ENCODE peak calls at places on chromosomes 2 and 18, in nine cellular contexts. One of them, this sample, is unnamed.

GRCh38 chr2:227407601-227408089 is 19.9 kb upstream of the SCYGR1 start:
- DNase-seq in transverse colon: peak
- DNase-seq in AG04449: no peak
- DNase-seq in AG04450: no peak
- DNase-seq in HCT116: no peak
- DNase-seq in IMR-90: no peak
- DNase-seq in bronchial epithelial cell: no peak
- DNase-seq in HepG2: no peak
- DNase-seq in tibial nerve: peak
- DNase-seq in this sample: peak

GRCh38 chr2:78892310-78892709 is 133.2 kb upstream of the REG3G start:
- DNase-seq in transverse colon: no peak
- DNase-seq in AG04449: no peak
- DNase-seq in AG04450: no peak
- DNase-seq in HCT116: no peak
- DNase-seq in IMR-90: no peak
- DNase-seq in bronchial epithelial cell: no peak
- DNase-seq in HepG2: no peak
- DNase-seq in tibial nerve: no peak
- DNase-seq in this sample: no peak

GRCh38 chr18:886076-886475 is 18.6 kb upstream of the ADCYAP1 start:
- DNase-seq in transverse colon: no peak
- DNase-seq in AG04449: no peak
- DNase-seq in AG04450: no peak
- DNase-seq in HCT116: no peak
- DNase-seq in IMR-90: no peak
- DNase-seq in bronchial epithelial cell: no peak
- DNase-seq in HepG2: no peak
- DNase-seq in tibial nerve: no peak
- DNase-seq in this sample: no peak

GRCh38 chr18:13556497-13556896 is 169.9 kb downstream of the FAM210A start:
- DNase-seq in transverse colon: no peak
- DNase-seq in AG04449: no peak
- DNase-seq in AG04450: no peak
- DNase-seq in HCT116: no peak
- DNase-seq in IMR-90: no peak
- DNase-seq in bronchial epithelial cell: no peak
- DNase-seq in HepG2: no peak
- DNase-seq in tibial nerve: no peak
- DNase-seq in this sample: no peak

GRCh38 chr2:120490091-120490798 is 144.3 kb downstream of the INHBB start:
- DNase-seq in transverse colon: no peak
- DNase-seq in AG04449: no peak
- DNase-seq in AG04450: no peak
- DNase-seq in HCT116: no peak
- DNase-seq in IMR-90: no peak
- DNase-seq in bronchial epithelial cell: peak
- DNase-seq in HepG2: no peak
- DNase-seq in tibial nerve: no peak
- DNase-seq in this sample: peak

GRCh38 chr2:46188041-46188715 is 109.0 kb upstream of the EPAS1 start:
- DNase-seq in transverse colon: no peak
- DNase-seq in AG04449: no peak
- DNase-seq in AG04450: no peak
- DNase-seq in HCT116: no peak
- DNase-seq in IMR-90: no peak
- DNase-seq in bronchial epithelial cell: no peak
- DNase-seq in HepG2: no peak
- DNase-seq in tibial nerve: no peak
- DNase-seq in this sample: no peak

GRCh38 chr18:40877096-40877495 is 1077.9 kb upstream of the PIK3C3 start:
- DNase-seq in transverse colon: no peak
- DNase-seq in AG04449: peak
- DNase-seq in AG04450: peak
- DNase-seq in HCT116: no peak
- DNase-seq in IMR-90: peak
- DNase-seq in bronchial epithelial cell: peak
- DNase-seq in HepG2: no peak
- DNase-seq in tibial nerve: no peak
- DNase-seq in this sample: peak

GRCh38 chr2:182980115-182980514 is 58.1 kb downstream of the NCKAP1 start:
- DNase-seq in transverse colon: no peak
- DNase-seq in AG04449: no peak
- DNase-seq in AG04450: no peak
- DNase-seq in HCT116: peak
- DNase-seq in IMR-90: peak
- DNase-seq in bronchial epithelial cell: peak
- DNase-seq in HepG2: peak
- DNase-seq in tibial nerve: no peak
- DNase-seq in this sample: peak

GRCh38 chr2:239257511-239257937 is 143.3 kb downstream of the HDAC4 start:
- DNase-seq in transverse colon: no peak
- DNase-seq in AG04449: peak
- DNase-seq in AG04450: peak
- DNase-seq in HCT116: peak
- DNase-seq in IMR-90: peak
- DNase-seq in bronchial epithelial cell: peak
- DNase-seq in HepG2: peak
- DNase-seq in tibial nerve: no peak
- DNase-seq in this sample: peak

GRCh38 chr2:134493797-134494196 is 225.0 kb downstream of the TMEM163 start:
- DNase-seq in transverse colon: no peak
- DNase-seq in AG04449: no peak
- DNase-seq in AG04450: no peak
- DNase-seq in HCT116: no peak
- DNase-seq in IMR-90: no peak
- DNase-seq in bronchial epithelial cell: no peak
- DNase-seq in HepG2: no peak
- DNase-seq in tibial nerve: no peak
- DNase-seq in this sample: no peak

GRCh38 chr2:60213865-60214657 is 339.4 kb downstream of the BCL11A start:
- DNase-seq in transverse colon: peak
- DNase-seq in AG04449: no peak
- DNase-seq in AG04450: no peak
- DNase-seq in HCT116: no peak
- DNase-seq in IMR-90: no peak
- DNase-seq in bronchial epithelial cell: peak
- DNase-seq in HepG2: no peak
- DNase-seq in tibial nerve: peak
- DNase-seq in this sample: peak

GRCh38 chr2:213149332-213149875 is 2.0 kb downstream of the IKZF2 start:
- DNase-seq in transverse colon: no peak
- DNase-seq in AG04449: no peak
- DNase-seq in AG04450: no peak
- DNase-seq in HCT116: no peak
- DNase-seq in IMR-90: peak
- DNase-seq in bronchial epithelial cell: no peak
- DNase-seq in HepG2: no peak
- DNase-seq in tibial nerve: no peak
- DNase-seq in this sample: no peak
- TF ChIP-seq CTCF in transverse colon: no peak
- TF ChIP-seq CTCF in AG04449: no peak
- TF ChIP-seq CTCF in AG04450: no peak
- TF ChIP-seq CTCF in HCT116: no peak
- TF ChIP-seq CTCF in IMR-90: no peak
- TF ChIP-seq CTCF in bronchial epithelial cell: no peak
- TF ChIP-seq CTCF in HepG2: no peak
- TF ChIP-seq CTCF in tibial nerve: no peak
- TF ChIP-seq CTCF in this sample: no peak

GRCh38 chr2:191847764-191848163 is 876 bp upstream of the CAVIN2 start:
- DNase-seq in transverse colon: no peak
- DNase-seq in AG04449: no peak
- DNase-seq in AG04450: no peak
- DNase-seq in HCT116: no peak
- DNase-seq in IMR-90: no peak
- DNase-seq in bronchial epithelial cell: no peak
- DNase-seq in HepG2: no peak
- DNase-seq in tibial nerve: no peak
- DNase-seq in this sample: no peak

GRCh38 chr2:191845876-191846786 is 757 bp downstream of the CAVIN2 start:
- DNase-seq in transverse colon: no peak
- DNase-seq in AG04449: no peak
- DNase-seq in AG04450: no peak
- DNase-seq in HCT116: no peak
- DNase-seq in IMR-90: no peak
- DNase-seq in bronchial epithelial cell: no peak
- DNase-seq in HepG2: peak
- DNase-seq in tibial nerve: no peak
- DNase-seq in this sample: no peak

GRCh38 chr2:191845248-191845715 is 1.6 kb downstream of the CAVIN2 start:
- DNase-seq in transverse colon: no peak
- DNase-seq in AG04449: no peak
- DNase-seq in AG04450: no peak
- DNase-seq in HCT116: no peak
- DNase-seq in IMR-90: no peak
- DNase-seq in bronchial epithelial cell: no peak
- DNase-seq in HepG2: peak
- DNase-seq in tibial nerve: no peak
- DNase-seq in this sample: peak

GRCh38 chr2:191848771-191849726 is 2.2 kb upstream of the CAVIN2 start:
- DNase-seq in transverse colon: no peak
- DNase-seq in AG04449: no peak
- DNase-seq in AG04450: no peak
- DNase-seq in HCT116: no peak
- DNase-seq in IMR-90: no peak
- DNase-seq in bronchial epithelial cell: no peak
- DNase-seq in HepG2: no peak
- DNase-seq in tibial nerve: no peak
- DNase-seq in this sample: no peak

GRCh38 chr2:191846787-191847620 is at the start of gene CAVIN2:
- DNase-seq in transverse colon: peak
- DNase-seq in AG04449: no peak
- DNase-seq in AG04450: peak
- DNase-seq in HCT116: no peak
- DNase-seq in IMR-90: peak
- DNase-seq in bronchial epithelial cell: peak
- DNase-seq in HepG2: peak
- DNase-seq in tibial nerve: peak
- DNase-seq in this sample: peak
- H3K4me3 ChIP-seq in transverse colon: peak
- H3K4me3 ChIP-seq in AG04449: peak
- H3K4me3 ChIP-seq in AG04450: peak
- H3K4me3 ChIP-seq in HCT116: no peak
- H3K4me3 ChIP-seq in IMR-90: peak
- H3K4me3 ChIP-seq in bronchial epithelial cell: peak
- H3K4me3 ChIP-seq in HepG2: peak
- H3K4me3 ChIP-seq in tibial nerve: peak
- H3K4me3 ChIP-seq in this sample: peak

DNA sequence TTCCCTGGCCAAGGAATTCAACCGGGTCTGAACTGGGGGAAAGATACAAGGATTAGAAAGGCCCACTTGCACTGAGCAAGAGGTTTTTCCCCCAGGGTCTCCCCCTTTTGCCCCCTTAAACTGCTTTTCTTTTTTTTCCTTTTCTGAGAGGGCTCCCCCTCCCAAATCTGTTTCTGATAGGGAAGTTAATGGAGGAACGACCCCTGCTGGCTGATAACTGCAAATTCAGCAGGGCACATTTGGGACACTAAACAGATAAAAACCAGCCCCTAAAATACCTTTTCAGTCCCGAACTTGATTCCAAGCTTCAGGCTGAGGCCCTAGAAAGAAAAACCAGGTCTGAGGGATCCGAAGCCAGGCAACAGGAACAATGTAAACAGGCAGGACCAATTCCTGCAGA is 1012.4 kb upstream of the CRIM1 start:
- DNase-seq in transverse colon: no peak
- DNase-seq in AG04449: no peak
- DNase-seq in AG04450: no peak
- DNase-seq in HCT116: no peak
- DNase-seq in IMR-90: no peak
- DNase-seq in bronchial epithelial cell: no peak
- DNase-seq in HepG2: no peak
- DNase-seq in tibial nerve: no peak
- DNase-seq in this sample: no peak
- TF ChIP-seq CTCF in transverse colon: no peak
- TF ChIP-seq CTCF in AG04449: no peak
- TF ChIP-seq CTCF in AG04450: no peak
- TF ChIP-seq CTCF in HCT116: peak
- TF ChIP-seq CTCF in IMR-90: peak
- TF ChIP-seq CTCF in bronchial epithelial cell: peak
- TF ChIP-seq CTCF in HepG2: peak
- TF ChIP-seq CTCF in tibial nerve: no peak
- TF ChIP-seq CTCF in this sample: no peak

GRCh38 chr18:28792404-28793103 is 615.6 kb upstream of the CDH2 start:
- DNase-seq in transverse colon: no peak
- DNase-seq in AG04449: no peak
- DNase-seq in AG04450: no peak
- DNase-seq in HCT116: no peak
- DNase-seq in IMR-90: no peak
- DNase-seq in bronchial epithelial cell: peak
- DNase-seq in HepG2: no peak
- DNase-seq in tibial nerve: no peak
- DNase-seq in this sample: peak
- H3K4me3 ChIP-seq in transverse colon: no peak
- H3K4me3 ChIP-seq in AG04449: no peak
- H3K4me3 ChIP-seq in AG04450: no peak
- H3K4me3 ChIP-seq in HCT116: no peak
- H3K4me3 ChIP-seq in IMR-90: no peak
- H3K4me3 ChIP-seq in bronchial epithelial cell: no peak
- H3K4me3 ChIP-seq in HepG2: no peak
- H3K4me3 ChIP-seq in tibial nerve: no peak
- H3K4me3 ChIP-seq in this sample: peak

DNA sequence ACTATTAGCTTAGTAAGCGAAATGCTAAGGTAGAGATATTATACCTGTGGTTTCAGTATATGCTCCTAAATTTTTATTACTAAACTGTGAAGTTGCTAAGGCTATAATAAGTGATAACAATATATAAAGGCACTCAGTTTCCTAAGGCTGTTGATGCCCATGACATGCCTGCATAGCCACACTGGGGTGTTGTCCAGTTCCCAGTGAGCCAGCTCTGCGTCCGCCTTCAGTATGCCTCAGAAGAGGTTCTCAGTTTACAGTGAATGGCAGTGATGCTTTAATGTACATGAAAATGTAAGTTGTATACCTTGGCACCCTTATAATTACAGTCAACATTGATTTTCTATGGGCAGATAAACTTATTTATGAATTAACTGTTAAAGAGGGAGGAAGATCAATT is 7.2 kb downstream of the FHOD3 start:
- DNase-seq in transverse colon: no peak
- DNase-seq in AG04449: no peak
- DNase-seq in AG04450: no peak
- DNase-seq in HCT116: no peak
- DNase-seq in IMR-90: no peak
- DNase-seq in bronchial epithelial cell: no peak
- DNase-seq in HepG2: no peak
- DNase-seq in tibial nerve: no peak
- DNase-seq in this sample: no peak
- TF ChIP-seq CTCF in transverse colon: no peak
- TF ChIP-seq CTCF in AG04449: no peak
- TF ChIP-seq CTCF in AG04450: no peak
- TF ChIP-seq CTCF in HCT116: no peak
- TF ChIP-seq CTCF in IMR-90: no peak
- TF ChIP-seq CTCF in bronchial epithelial cell: no peak
- TF ChIP-seq CTCF in HepG2: no peak
- TF ChIP-seq CTCF in tibial nerve: no peak
- TF ChIP-seq CTCF in this sample: no peak

GRCh38 chr2:98446850-98447249 is 2.2 kb downstream of the INPP4A start:
- DNase-seq in transverse colon: no peak
- DNase-seq in AG04449: no peak
- DNase-seq in AG04450: no peak
- DNase-seq in HCT116: no peak
- DNase-seq in IMR-90: no peak
- DNase-seq in bronchial epithelial cell: no peak
- DNase-seq in HepG2: no peak
- DNase-seq in tibial nerve: no peak
- DNase-seq in this sample: no peak
- H3K4me3 ChIP-seq in transverse colon: no peak
- H3K4me3 ChIP-seq in AG04449: no peak
- H3K4me3 ChIP-seq in AG04450: no peak
- H3K4me3 ChIP-seq in HCT116: no peak
- H3K4me3 ChIP-seq in IMR-90: no peak
- H3K4me3 ChIP-seq in bronchial epithelial cell: no peak
- H3K4me3 ChIP-seq in HepG2: no peak
- H3K4me3 ChIP-seq in tibial nerve: no peak
- H3K4me3 ChIP-seq in this sample: no peak

This sample was measured in epithelial cell of esophagus.